ENCODE peak calls at places on chromosomes 5 and 9, in nine cellular contexts. E, G, J, X, Q, U, W, Y and L are unnamed samples.

GRCh38 chr5:96902876-96903275 is 26.6 kb downstream of the ERAP2 start:
- DNase-seq in Y (no peak), J (peak), U (no peak), E (no peak), X (no peak), Q (no peak), G (no peak), W (no peak), L (no peak)

GRCh38 chr9:76400534-76401096 is 6.4 kb upstream of the RFK start:
- DNase-seq in W (no peak), Y (no peak), G (peak), E (peak), Q (no peak), X (no peak), J (peak), U (no peak), L (no peak)

GRCh38 chr9:98890256-98890655 is 53.5 kb upstream of the COL15A1 start:
- DNase-seq in U (no peak), W (no peak), Q (no peak), E (no peak), G (no peak), X (no peak), J (no peak), Y (no peak), L (no peak)

GRCh38 chr5:3311443-3311842 is 284.2 kb upstream of the IRX1 start:
- DNase-seq in X (no peak), Y (no peak), Q (no peak), J (no peak), W (no peak), E (no peak), G (no peak), U (no peak), L (no peak)

GRCh38 chr5:92508271-92508670 is 1072.7 kb downstream of the NR2F1-AS1 start:
- DNase-seq in E (no peak), Y (no peak), W (no peak), U (no peak), G (no peak), Q (no peak), X (no peak), J (no peak), L (no peak)

GRCh38 chr9:87883274-87883673 is 597 bp downstream of the SPATA31E1 start:
- DNase-seq in E (no peak), J (no peak), Q (no peak), U (no peak), G (no peak), X (no peak), W (no peak), Y (no peak), L (peak)

GRCh38 chr9:136090768-136091581 is 4.1 kb downstream of the NACC2 start:
- DNase-seq in Y (no peak), J (no peak), U (no peak), W (no peak), Q (peak), G (no peak), E (no peak), X (no peak), L (peak)

GRCh38 chr5:87383216-87383615 is 29.5 kb downstream of the CCNH start:
- DNase-seq in Y (no peak), U (no peak), J (peak), Q (no peak), E (peak), X (no peak), G (no peak), W (no peak), L (no peak)

GRCh38 chr5:58929726-58930125 is 346.9 kb downstream of the RAB3C start:
- DNase-seq in E (no peak), G (no peak), J (no peak), Y (no peak), W (no peak), Q (no peak), U (no peak), X (no peak), L (no peak)

GRCh38 chr5:758698-759053 is 25.9 kb downstream of the ZDHHC11B start:
- DNase-seq in G (no peak), J (no peak), E (no peak), U (no peak), Y (no peak), W (no peak), Q (no peak), X (no peak), L (peak)

DNA sequence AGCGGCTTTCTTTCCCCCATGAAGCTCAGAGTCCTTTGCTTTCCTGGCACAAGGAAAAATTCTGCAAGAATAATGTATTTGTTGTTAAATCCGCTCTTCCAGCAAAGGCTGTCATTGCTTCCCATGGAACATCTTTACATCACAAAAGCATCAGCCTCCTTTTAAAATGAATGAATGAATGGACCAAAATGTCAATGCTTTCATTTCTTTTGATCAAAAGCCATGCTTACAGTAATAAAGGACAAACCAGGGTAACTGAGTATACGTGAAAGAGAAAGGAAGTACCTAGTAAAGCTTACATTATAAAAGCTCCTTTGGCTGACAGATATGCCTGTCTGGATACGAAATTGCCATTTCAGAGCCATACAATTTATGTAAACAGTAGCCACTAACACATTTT is 356.0 kb downstream of the ADAMTS6 start:
- DNase-seq in W (no peak), G (no peak), Q (no peak), Y (no peak), X (no peak), U (no peak), E (no peak), J (no peak), L (no peak)
- H3K4me3 ChIP-seq in W (no peak), G (no peak), Q (no peak), Y (no peak), X (no peak), U (no peak), E (no peak), J (no peak), L (no peak)

GRCh38 chr5:158882660-158883059 is 217.1 kb downstream of the EBF1 start:
- DNase-seq in X (no peak), Q (no peak), U (no peak), W (no peak), J (no peak), E (no peak), Y (no peak), G (no peak), L (no peak)

GRCh38 chr5:158884827-158885512 is 214.7 kb downstream of the EBF1 start:
- DNase-seq in G (no peak), Y (no peak), W (no peak), J (no peak), U (no peak), Q (no peak), E (no peak), X (no peak), L (no peak)

GRCh38 chr5:158881076-158881880 is 218.4 kb downstream of the EBF1 start:
- DNase-seq in G (no peak), Q (peak), Y (no peak), W (no peak), U (no peak), E (no peak), X (no peak), J (no peak), L (no peak)

GRCh38 chr5:158882236-158882635 is 217.5 kb downstream of the EBF1 start:
- DNase-seq in X (no peak), Q (no peak), J (no peak), E (no peak), U (no peak), G (no peak), W (no peak), Y (no peak), L (no peak)

GRCh38 chr5:158883502-158883901 is 216.2 kb downstream of the EBF1 start:
- DNase-seq in U (no peak), Y (no peak), E (no peak), J (no peak), G (peak), X (no peak), W (no peak), Q (no peak), L (no peak)
- H3K9ac ChIP-seq in U (no peak), Y (no peak), E (no peak), J (no peak), G (no peak), X (no peak), W (no peak), Q (no peak), L (no peak)

DNA sequence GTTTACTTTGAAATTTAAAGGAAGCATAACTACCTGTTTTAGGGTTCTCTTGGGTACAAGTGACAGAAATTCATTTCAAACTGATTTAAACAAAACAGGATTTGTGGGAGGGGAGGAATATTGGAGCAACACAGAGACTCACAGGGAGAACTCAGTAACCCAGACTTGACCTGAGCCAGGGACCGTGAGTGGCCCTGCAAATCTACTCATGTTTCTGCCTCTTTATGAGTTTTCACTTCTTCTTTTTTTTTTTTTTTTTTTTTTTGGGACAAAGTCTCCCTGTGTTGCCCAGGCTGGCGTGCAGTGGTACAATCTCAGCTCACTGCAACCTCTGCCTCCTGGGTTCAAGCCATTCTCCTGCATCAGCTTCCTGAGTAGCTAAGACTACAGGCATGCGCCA is 405.6 kb upstream of the ZNF608 start:
- DNase-seq in G (no peak), Q (no peak), W (no peak), E (no peak), Y (no peak), X (no peak), J (no peak), U (no peak), L (no peak)
- H3K4me3 ChIP-seq in G (no peak), Q (no peak), W (no peak), E (no peak), Y (no peak), X (no peak), J (no peak), U (no peak), L (no peak)

DNA sequence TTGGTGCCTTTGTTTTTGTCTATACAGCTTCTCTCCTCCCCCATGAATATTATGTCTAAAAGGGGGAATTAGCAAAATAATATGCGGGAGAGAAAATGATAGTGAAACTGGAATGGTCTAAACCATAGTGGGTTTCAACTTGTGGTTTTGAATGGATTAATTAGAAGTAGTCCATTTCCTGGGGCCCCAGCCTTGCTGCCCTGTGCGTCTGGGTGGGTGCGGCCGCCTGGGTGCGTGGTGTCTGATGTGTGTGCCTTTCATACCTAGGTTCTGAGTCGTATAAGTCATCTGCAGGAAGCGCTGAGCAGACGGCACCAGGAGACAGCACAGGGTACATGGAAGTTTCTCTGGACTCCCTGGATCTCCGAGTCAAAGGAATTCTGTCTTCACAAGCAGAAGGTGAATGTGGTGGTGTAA is 120.0 kb upstream of the CACNA1B start:
- DNase-seq in X (no peak), U (no peak), Q (no peak), Y (peak), E (peak), G (no peak), J (peak), W (no peak), L (peak)
- H3K9ac ChIP-seq in X (no peak), U (no peak), Q (no peak), Y (no peak), E (no peak), G (no peak), J (no peak), W (no peak), L (no peak)

GRCh38 chr5:44329716-44330115 is 59.5 kb downstream of the FGF10 start:
- DNase-seq in Q (peak), E (no peak), G (no peak), X (no peak), J (no peak), W (no peak), U (peak), Y (no peak), L (no peak)
- H3K4me3 ChIP-seq in Q (no peak), E (no peak), G (no peak), X (no peak), J (no peak), W (no peak), U (no peak), Y (no peak), L (no peak)

DNA sequence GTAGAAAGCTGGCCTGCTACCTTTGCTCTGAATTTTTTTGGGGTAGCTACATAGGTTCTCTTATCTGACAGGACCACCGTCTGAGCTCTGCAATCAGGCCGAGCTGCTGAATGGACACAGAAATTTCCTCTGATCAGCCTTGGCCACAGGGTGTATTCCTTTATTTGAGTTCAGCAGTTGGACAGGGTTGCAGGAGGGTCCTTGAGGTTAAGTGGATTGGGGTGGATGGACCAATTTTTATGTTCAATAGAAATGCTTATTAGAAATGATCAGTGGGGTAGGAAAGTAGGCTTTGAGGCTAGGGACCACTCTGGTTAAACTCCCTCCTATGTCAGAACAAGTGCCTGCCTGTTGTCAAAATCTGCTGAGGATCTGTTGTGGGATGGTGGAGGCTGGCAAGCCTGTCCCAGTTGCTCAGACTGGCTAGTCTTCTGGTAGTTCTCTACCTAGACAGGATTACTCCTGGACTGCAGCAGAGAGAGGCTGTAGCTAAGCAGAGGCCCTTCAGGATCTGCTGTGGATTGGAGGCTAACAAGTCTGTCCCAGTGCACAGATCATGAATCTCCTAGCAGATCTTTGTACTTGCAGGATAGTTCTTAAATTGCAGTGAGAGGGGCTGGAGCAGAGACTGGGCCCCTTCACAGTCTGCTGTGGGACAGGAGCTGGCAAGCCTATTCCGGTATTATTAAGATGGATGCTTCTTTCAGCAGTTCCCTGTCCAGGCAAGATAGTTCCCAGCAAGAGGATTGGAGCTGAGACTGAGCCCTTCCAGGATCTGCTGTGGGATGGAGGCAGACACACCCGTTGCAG is 18.0 kb downstream of the XRCC4 start:
- DNase-seq in U (no peak), Q (no peak), X (no peak), Y (no peak), W (no peak), G (no peak), E (no peak), J (no peak), L (no peak)
- H3K9ac ChIP-seq in U (no peak), Q (no peak), X (no peak), Y (no peak), W (no peak), G (no peak), E (no peak), J (no peak), L (no peak)